ENCODE peak calls at places on chromosomes 5 and 9, in five cellular contexts. Z is cerebellum, J is NCI-H1694, M is dermis blood vessel endothelial cell, Q is cardiac septum. V is an unnamed sample.

GRCh38 chr9:80595192-80595591 is 1023.4 kb downstream of the TLE4 start:
- DNase-seq in Z (no peak), J (no peak), M (no peak), Q (no peak), V (no peak)

GRCh38 chr5:81208904-81209303 is 24.2 kb upstream of the CKMT2 start:
- DNase-seq in Z (no peak), J (no peak), M (no peak), Q (no peak), V (no peak)

GRCh38 chr5:97102010-97102470 is 40.4 kb downstream of the LIX1 start:
- DNase-seq in Z (no peak), J (no peak), M (no peak), Q (no peak), V (no peak)

GRCh38 chr9:70987986-70988385 is 133.4 kb downstream of the TRPM3 start:
- DNase-seq in Z (no peak), J (no peak), M (no peak), Q (no peak), V (no peak)

GRCh38 chr5:90909091-90909503 is 350.5 kb downstream of the ADGRV1 start:
- DNase-seq in Z (no peak), J (no peak), M (peak), Q (no peak), V (peak)

GRCh38 chr5:56918054-56918453 is 8.7 kb downstream of the SETD9 start:
- DNase-seq in Z (no peak), J (no peak), M (no peak), Q (no peak), V (peak)

GRCh38 chr9:35861161-35861897 is 8.9 kb downstream of the OR13J1 start:
- DNase-seq in Z (no peak), J (no peak), M (no peak), Q (no peak), V (no peak)

GRCh38 chr5:21680196-21680595 is 1172.9 kb downstream of the CDH12 start:
- DNase-seq in Z (no peak), J (no peak), M (no peak), Q (no peak), V (no peak)

GRCh38 chr5:82164109-82164956 is 113.8 kb downstream of the RPS23 start:
- DNase-seq in Z (no peak), J (no peak), M (peak), Q (no peak), V (no peak)

GRCh38 chr5:6837519-6838110 is 124.4 kb downstream of the TENT4A start:
- DNase-seq in Z (no peak), J (no peak), M (peak), Q (no peak), V (no peak)

GRCh38 chr5:167511-167910 is 23.8 kb upstream of the LRRC14B start:
- DNase-seq in Z (no peak), J (no peak), M (no peak), Q (peak), V (no peak)

GRCh38 chr9:89684912-89685636 is 80.3 kb downstream of the GADD45G start:
- DNase-seq in Z (no peak), J (no peak), M (no peak), Q (no peak), V (no peak)

GRCh38 chr5:122880170-122880689 is 34.8 kb downstream of the SNX24 start:
- DNase-seq in Z (no peak), J (no peak), M (no peak), Q (no peak), V (no peak)

GRCh38 chr5:8730194-8730593 is 815.7 kb downstream of the SEMA5A start:
- DNase-seq in Z (no peak), J (no peak), M (no peak), Q (no peak), V (no peak)

GRCh38 chr5:56490971-56491468 is 257.9 kb upstream of the ANKRD55 start:
- DNase-seq in Z (no peak), J (no peak), M (no peak), Q (no peak), V (no peak)

GRCh38 chr5:75052461-75053285 is at the start of gene GCNT4:
- DNase-seq in Z (no peak), J (no peak), M (peak), Q (peak), V (no peak)

GRCh38 chr5:168653611-168654010 is 74.4 kb upstream of the PANK3 start:
- DNase-seq in Z (no peak), J (no peak), M (no peak), Q (no peak), V (no peak)

GRCh38 chr9:15475923-15476536 is 34.7 kb downstream of the PSIP1 start:
- DNase-seq in Z (no peak), J (no peak), M (no peak), Q (no peak), V (no peak)

V was measured in HepG2.